ENCODE peak calls at places on chromosomes 4 and X, in five cellular contexts. M, W, J, H and V are unnamed samples.

GRCh38 chr4:150816491-150816890 is 198.6 kb downstream of the LRBA start:
- DNase-seq in M (no peak), W (no peak), J (no peak), H (no peak), V (no peak)

GRCh38 chrX:9878141-9878875 is 88.8 kb upstream of the CLDN34 start:
- DNase-seq in M (no peak), W (no peak), J (peak; percentile 68), H (no peak), V (no peak)

GRCh38 chr4:113919611-113920010 is 59.8 kb downstream of the ARSJ start:
- DNase-seq in M (no peak), W (no peak), J (no peak), H (no peak), V (no peak)

GRCh38 chr4:95505149-95505548 is 43.6 kb downstream of the UNC5C start:
- DNase-seq in M (no peak), W (no peak), J (peak; percentile 7), H (no peak), V (no peak)

GRCh38 chrX:54633641-54634040 is 103.6 kb downstream of the GNL3L start:
- DNase-seq in M (no peak), W (peak; percentile 69), J (peak; percentile 34), H (no peak), V (no peak)

GRCh38 chr4:772118-772517 is 53.8 kb downstream of the CPLX1 start:
- DNase-seq in M (no peak), W (no peak), J (no peak), H (no peak), V (no peak)

GRCh38 chrX:9682456-9682855 is 83.2 kb downstream of the GPR143 start:
- DNase-seq in M (no peak), W (peak; percentile 47), J (peak; percentile 13), H (no peak), V (no peak)

GRCh38 chr4:39620551-39620950 is 18.1 kb downstream of the SMIM14 start:
- DNase-seq in M (no peak), W (no peak), J (no peak), H (no peak), V (no peak)

GRCh38 chr4:172142331-172142738 is 329.1 kb downstream of the GALNTL6 start:
- DNase-seq in M (no peak), W (no peak), J (no peak), H (no peak), V (no peak)

GRCh38 chrX:45006002-45006800 is 133.2 kb downstream of the KDM6A start:
- DNase-seq in M (no peak), W (peak; percentile 71), J (no peak), H (no peak), V (no peak)

GRCh38 chr4:154526151-154526550 is 24.0 kb downstream of the PLRG1 start:
- DNase-seq in M (no peak), W (no peak), J (no peak), H (no peak), V (no peak)

GRCh38 chr4:67087897-67088296 is 457.4 kb downstream of the CENPC start:
- DNase-seq in M (peak; percentile 33), W (peak; percentile 85), J (peak; percentile 50), H (no peak), V (peak; percentile 27)

GRCh38 chr4:142404191-142404611 is 441.9 kb downstream of the INPP4B start:
- DNase-seq in M (no peak), W (no peak), J (no peak), H (no peak), V (no peak)
- H3K4me1 ChIP-seq in M (no peaks in the 10 kb centered on the region), W (peaks cover 8% of the 10 kb centered on the region), J (peaks cover 30% of the 10 kb centered on the region), H (peaks cover 8% of the 10 kb centered on the region), V (no peaks in the 10 kb centered on the region)

DNA sequence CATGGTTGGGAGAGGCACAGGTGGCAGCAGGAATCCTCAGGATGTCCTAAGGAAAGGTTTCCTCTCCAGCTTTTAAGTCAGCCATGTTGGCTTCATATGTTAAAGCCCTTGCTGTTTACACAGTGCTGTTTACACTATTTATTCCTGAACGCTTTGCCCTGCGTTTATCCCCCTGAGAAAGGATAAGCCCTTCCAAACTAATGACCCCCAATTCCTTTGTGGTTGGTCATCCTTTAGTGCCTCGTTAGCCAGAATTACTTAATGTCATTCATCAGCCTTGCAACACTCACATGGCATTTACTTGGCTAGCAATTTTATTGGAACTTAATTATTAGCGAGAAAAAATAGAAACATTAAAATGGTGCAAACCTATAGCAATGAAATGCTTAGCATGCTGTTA is 23.9 kb downstream of the VCX2 start:
- DNase-seq in M (no peak), W (no peak), J (peak; percentile 52), H (no peak), V (no peak)
- H3K4me1 ChIP-seq in M (no peaks in the 10 kb centered on the region), W (no peaks in the 10 kb centered on the region), J (peaks cover 7% of the 10 kb centered on the region), H (no peaks in the 10 kb centered on the region), V (no peaks in the 10 kb centered on the region)

DNA sequence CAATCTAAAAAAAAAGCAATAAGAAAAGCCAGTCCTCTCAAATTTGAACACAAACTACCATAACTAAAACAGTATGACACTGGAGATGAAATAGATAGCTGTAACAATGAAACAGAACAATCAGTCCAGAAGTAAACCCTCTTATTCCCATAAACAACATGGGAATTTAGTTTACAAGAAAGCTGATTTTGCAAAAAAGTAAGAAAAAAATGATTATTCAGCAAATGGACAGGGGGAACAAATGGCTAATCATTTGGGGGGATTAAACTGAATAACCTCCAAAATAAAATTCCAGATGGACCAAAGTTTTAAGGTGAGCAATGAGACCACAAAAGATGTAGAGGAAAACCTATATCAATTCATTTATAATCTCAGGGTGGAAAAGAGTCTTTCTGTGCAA is 16.1 kb upstream of the SASH3 start:
- DNase-seq in M (no peak), W (no peak), J (no peak), H (no peak), V (no peak)
- H3K4me1 ChIP-seq in M (no peaks in the 10 kb centered on the region), W (no peaks in the 10 kb centered on the region), J (no peaks in the 10 kb centered on the region), H (no peaks in the 10 kb centered on the region), V (no peaks in the 10 kb centered on the region)

GRCh38 chr4:139977838-139978604 is 176.0 kb downstream of the MAML3 start:
- DNase-seq in M (no peak), W (no peak), J (no peak), H (no peak), V (no peak)
- H3K4me1 ChIP-seq in M (peaks cover 29% of the 10 kb centered on the region), W (no peaks in the 10 kb centered on the region), J (peaks cover 7% of the 10 kb centered on the region), H (peaks cover 5% of the 10 kb centered on the region), V (peaks cover 13% of the 10 kb centered on the region)

DNA sequence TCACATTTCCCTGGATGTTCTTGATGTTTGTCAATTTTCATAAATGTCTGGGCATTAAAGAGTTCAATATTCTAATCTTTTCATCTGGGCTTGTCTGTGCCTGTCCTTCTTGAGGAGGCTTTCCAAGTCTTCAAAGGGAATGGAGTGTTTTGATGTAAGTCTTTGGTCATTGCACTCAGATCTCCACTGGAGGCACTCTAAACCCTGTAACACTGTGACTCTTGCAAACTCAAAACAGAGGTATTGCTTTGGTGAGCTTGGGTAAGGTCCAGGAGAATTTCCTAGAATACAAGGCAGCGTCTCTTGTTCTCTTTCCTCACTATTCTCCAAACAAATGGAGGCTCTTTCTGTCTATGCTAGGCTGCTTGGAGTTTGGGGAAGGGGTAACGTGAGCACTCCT is 1118.1 kb upstream of the PABPC4L start:
- DNase-seq in M (no peak), W (peak; percentile 53), J (peak; percentile 13), H (no peak), V (no peak)
- H3K4me1 ChIP-seq in M (no peaks in the 10 kb centered on the region), W (no peaks in the 10 kb centered on the region), J (no peaks in the 10 kb centered on the region), H (no peaks in the 10 kb centered on the region), V (no peaks in the 10 kb centered on the region)

GRCh38 chr4:38004062-38004461 is 43.9 kb downstream of the PTTG2 start:
- DNase-seq in M (no peak), W (no peak), J (no peak), H (no peak), V (no peak)
- H3K4me1 ChIP-seq in M (peaks cover 22% of the 10 kb centered on the region), W (peaks cover 10% of the 10 kb centered on the region), J (peaks cover 54% of the 10 kb centered on the region), H (no peaks in the 10 kb centered on the region), V (no peaks in the 10 kb centered on the region)

GRCh38 chrX:153631931-153632611 is 14.9 kb upstream of the DUSP9 start:
- DNase-seq in M (no peak), W (peak; percentile 41), J (no peak), H (no peak), V (no peak)
- H3K4me1 ChIP-seq in M (no peaks in the 10 kb centered on the region), W (no peaks in the 10 kb centered on the region), J (no peaks in the 10 kb centered on the region), H (no peaks in the 10 kb centered on the region), V (peaks cover 10% of the 10 kb centered on the region)